ENCODE peak calls at places on chromosomes 12 and 14, in five cellular contexts. W, U, G, P and Y are unnamed samples.
A peak's percentile ranks its signal among the peaks of the same experiment; 100 is the strongest.

GRCh38 chr12:93727195-93727811 is 50.1 kb downstream of the CRADD start:
- DNase-seq in W (no peak), G (peak; percentile 33), P (no peak), U (no peak), Y (no peak)

GRCh38 chr14:100653409-100653808 is 66.2 kb upstream of the BEGAIN start:
- DNase-seq in P (no peak), U (no peak), G (no peak), W (no peak), Y (no peak)

GRCh38 chr12:69332815-69333358 is 15.3 kb upstream of the LYZ start:
- DNase-seq in G (peak; percentile 65), W (no peak), U (no peak), P (no peak), Y (no peak)

GRCh38 chr12:1532367-1532752 is 62.0 kb downstream of the FBXL14 start:
- DNase-seq in W (no peak), P (no peak), U (no peak), G (no peak), Y (no peak)

GRCh38 chr14:77248666-77249065 is 22.3 kb downstream of the NGB start:
- DNase-seq in W (no peak), U (no peak), P (no peak), G (no peak), Y (no peak)

GRCh38 chr14:78010688-78011087 is 159.5 kb upstream of the NRXN3 start:
- DNase-seq in U (no peak), W (no peak), P (peak; percentile 5), G (no peak), Y (peak; percentile 61)

GRCh38 chr12:112420740-112421139 is 2.0 kb downstream of the PTPN11 start:
- DNase-seq in G (no peak), P (no peak), W (no peak), U (no peak), Y (no peak)

GRCh38 chr12:50314629-50315312 is 31.5 kb upstream of the LIMA1 start:
- DNase-seq in U (no peak), G (no peak), P (no peak), W (peak; percentile 72), Y (peak; percentile 71)

GRCh38 chr12:97142737-97143450 is 235.8 kb downstream of the NEDD1 start:
- DNase-seq in W (no peak), U (no peak), P (no peak), G (no peak), Y (peak; percentile 7)

GRCh38 chr14:80364274-80364673 is 153.0 kb upstream of the DIO2 start:
- DNase-seq in G (no peak), W (peak; percentile 6), U (no peak), P (no peak), Y (peak; percentile 28)

GRCh38 chr12:28340261-28340660 is 150.0 kb downstream of the CCDC91 start:
- DNase-seq in W (no peak), U (no peak), P (no peak), G (no peak), Y (peak; percentile 26)

GRCh38 chr12:118714051-118714460 is 267.3 kb upstream of the SRRM4 start:
- DNase-seq in G (no peak), P (peak; percentile 24), U (no peak), W (no peak), Y (no peak)

GRCh38 chr12:131783915-131784541 is 44.2 kb upstream of the MMP17 start:
- DNase-seq in P (peak; percentile 55), U (peak; percentile 9), W (peak; percentile 75), G (no peak), Y (peak; percentile 90)

GRCh38 chr12:47397664-47398281 is 308.1 kb downstream of the RPAP3 start:
- DNase-seq in P (peak; percentile 50), G (no peak), W (peak; percentile 81), U (no peak), Y (peak; percentile 72)

GRCh38 chr12:123271182-123271491 is 519 bp downstream of the CDK2AP1 start:
- DNase-seq in P (peak; percentile 76), G (peak; percentile 78), W (peak; percentile 55), U (peak; percentile 89), Y (peak; percentile 45)

GRCh38 chr12:109549613-109550309 is 23.5 kb downstream of the MMAB start:
- DNase-seq in G (no peak), W (no peak), U (no peak), P (no peak), Y (no peak)

GRCh38 chr12:90939382-90939781 is 15.6 kb downstream of the CCER1 start:
- DNase-seq in U (no peak), P (no peak), W (peak; percentile 25), G (no peak), Y (no peak)

GRCh38 chr12:67630373-67631088 is 18.0 kb upstream of the DYRK2 start:
- DNase-seq in P (peak; percentile 24), G (peak; percentile 45), W (no peak), U (no peak), Y (peak; percentile 13)

GRCh38 chr14:101737414-101738367 is 23.8 kb upstream of the PPP2R5C start:
- DNase-seq in W (no peak), G (no peak), P (no peak), U (no peak), Y (no peak)

GRCh38 chr12:93221841-93222240 is 155.9 kb upstream of the NUDT4 start:
- DNase-seq in W (no peak), U (no peak), P (no peak), G (no peak), Y (no peak)

GRCh38 chr12:122190842-122191668 is 8.1 kb downstream of the LRRC43 start:
- DNase-seq in U (peak; percentile 84), W (peak; percentile 40), G (peak; percentile 83), P (peak; percentile 72), Y (peak; percentile 50)

DNA sequence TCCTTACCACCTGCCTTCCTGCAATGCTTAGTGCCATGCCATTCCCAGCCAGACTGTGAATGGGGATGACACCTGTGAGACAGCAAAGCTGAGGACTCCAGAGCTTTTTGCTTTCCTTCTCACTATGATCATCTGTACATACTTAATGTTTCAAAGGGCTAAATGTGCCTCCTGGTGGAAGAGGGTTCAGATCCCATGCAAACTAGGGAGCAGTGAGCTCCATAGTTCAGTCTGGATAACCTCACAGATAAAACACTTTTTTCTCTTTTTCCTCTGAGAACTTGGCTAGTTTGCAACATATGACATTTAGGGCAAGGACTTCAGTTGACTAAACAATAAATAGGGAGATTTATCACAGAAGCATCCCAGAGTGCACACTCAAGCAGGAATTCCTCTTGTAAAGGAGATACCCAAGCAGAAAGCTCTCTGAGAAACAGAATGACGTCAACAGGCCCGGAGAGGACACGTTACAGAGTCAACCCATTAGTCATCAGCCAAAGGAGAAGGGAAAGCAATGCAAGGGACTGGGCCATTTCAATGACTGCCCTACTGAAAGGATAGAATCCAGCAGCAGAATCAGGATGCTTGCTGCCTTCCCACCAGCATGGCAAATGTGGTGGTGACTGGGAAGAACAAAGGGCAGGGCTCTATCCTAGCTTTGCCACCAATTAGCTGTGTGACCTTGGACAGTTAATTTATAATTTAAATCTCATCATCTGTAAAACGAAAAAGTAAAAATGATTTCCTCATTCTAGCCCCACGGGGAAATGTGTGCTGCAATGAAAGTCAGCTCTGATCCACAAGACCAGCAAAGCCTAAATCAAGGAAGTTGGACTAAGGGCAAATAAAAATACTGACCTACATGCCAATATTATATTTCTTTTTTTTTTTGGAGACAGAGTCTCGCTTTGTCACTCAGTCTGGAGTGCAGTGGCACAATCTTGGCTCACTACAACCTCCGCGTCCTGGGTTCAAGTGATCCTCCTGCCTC is 80.9 kb upstream of the ACTN1 start:
- DNase-seq in G (no peak), P (peak; percentile 93), W (peak; percentile 91), U (no peak), Y (peak; percentile 96)
- TF ChIP-seq CTCF in G (no peak), P (no peak), W (peak; percentile 17), U (no peak), Y (peak; percentile 3)

DNA sequence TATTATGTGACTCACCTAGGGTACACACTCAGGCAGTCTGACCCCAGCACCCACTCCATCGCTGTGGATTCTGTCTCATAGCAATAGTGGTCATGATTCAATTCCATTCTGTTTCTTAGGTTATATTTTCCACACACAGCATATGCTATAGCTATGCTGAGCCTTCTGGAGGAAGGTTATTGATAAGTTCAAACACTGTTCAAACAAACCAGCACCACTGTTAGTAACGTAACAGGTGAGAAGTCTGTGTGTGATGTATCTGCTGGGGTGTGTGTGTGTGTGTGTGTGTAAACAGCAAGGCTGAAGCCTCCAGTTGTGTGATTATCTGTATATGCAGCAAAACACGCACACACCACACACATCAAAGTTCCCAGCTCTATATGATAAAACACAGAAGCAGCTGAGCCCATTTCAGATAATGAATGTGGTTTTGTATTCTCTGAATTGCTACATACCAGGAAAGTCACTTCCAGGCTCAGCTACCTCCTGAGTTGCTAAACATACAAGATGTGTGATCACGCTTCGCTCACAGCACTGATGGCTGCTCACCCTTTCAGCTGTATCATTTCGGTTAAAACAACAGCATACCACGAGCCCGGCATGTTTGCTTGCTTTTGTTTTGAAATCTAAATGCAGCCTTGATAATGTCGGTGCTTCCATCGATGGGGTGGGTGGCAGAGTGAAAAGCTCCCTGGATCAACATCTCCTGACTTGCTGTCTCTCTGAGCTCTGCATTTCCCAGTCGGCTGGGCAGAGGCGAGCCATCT is 6.8 kb upstream of the SYNE3 start:
- DNase-seq in G (no peak), P (no peak), W (peak; percentile 48), U (no peak), Y (no peak)
- H3K4me3 ChIP-seq in G (no peak overlapping the region), P (no peak overlapping the region), W (no peak overlapping the region), U (no peak overlapping the region), Y (peak overlapping the region; percentile 19)

GRCh38 chr14:90815817-90816662 is at the start of gene TTC7B:
- DNase-seq in P (peak; percentile 43), U (peak; percentile 84), G (peak; percentile 51), W (peak; percentile 25), Y (no peak)
- TF ChIP-seq CTCF in P (no peak), U (no peak), G (no peak), W (no peak), Y (peak; percentile 41)

DNA sequence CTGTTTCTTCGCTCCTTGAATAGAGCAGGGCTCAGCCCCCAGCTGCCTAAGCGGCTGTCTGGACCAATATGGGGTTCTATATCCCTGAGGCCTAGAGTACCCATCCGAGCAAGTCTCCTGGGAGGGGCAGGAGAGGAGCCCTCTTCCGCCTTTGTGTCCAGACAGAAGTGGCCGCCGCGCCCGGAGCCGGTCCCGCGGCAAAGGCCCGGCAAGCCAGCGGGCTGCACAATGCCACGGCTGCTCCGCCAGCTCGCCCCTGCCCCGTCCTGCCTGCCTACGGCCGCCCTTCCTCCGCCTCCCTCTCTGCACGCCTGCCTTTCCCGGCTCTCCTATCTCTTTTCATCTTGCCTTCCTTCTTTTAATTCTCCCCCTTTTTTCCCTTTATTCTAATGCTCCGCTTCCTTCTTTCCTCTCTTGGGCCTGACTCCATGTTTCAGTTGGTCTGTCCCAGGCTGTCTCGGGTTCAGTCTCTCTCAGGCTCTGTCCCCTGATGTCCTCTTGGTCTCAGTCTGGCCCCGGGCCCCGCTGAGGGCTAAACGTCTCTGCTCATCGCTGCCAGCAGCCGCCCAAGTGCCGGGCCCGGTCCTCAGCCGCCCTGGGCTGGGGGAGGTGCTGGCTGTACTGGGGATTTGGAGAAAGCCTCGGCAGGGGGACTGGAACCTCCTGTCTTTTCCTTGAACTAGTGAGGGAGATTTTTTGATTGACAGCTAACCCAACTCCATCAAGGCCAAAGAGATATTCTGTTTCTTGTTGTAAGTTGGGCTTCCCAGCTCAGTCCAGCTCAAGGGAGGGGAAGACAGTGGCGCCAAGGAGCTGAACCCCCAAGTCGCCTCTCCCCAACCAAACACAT is 2.4 kb upstream of the HOXC9 start:
- DNase-seq in W (peak; percentile 17), U (no peak), G (no peak), P (no peak), Y (no peak)
- H3K4me3 ChIP-seq in W (peak overlapping the region; percentile 98), U (no peak overlapping the region), G (no peak overlapping the region), P (no peak overlapping the region), Y (no peak overlapping the region)

DNA sequence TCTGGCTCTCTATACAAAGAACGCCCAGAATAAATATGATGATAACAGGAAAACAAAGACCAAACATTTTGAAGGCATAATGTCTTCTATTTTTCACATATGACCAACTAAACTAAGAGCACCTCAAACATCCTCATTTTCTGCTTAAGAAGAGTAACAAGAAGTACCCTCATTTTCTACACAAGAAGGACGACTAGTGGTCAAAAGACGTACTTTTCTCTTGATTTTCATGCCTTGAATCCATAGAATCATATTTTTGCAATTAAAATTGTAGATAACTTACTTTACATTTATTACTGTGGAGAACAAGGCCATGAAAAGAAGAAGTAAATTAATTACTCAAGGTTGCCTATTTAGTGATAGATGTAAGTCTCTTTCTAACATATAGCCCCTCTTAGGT is 358.6 kb downstream of the DUSP6 start:
- DNase-seq in W (peak; percentile 80), G (no peak), P (no peak), U (no peak), Y (peak; percentile 78)
- TF ChIP-seq CTCF in W (peak; percentile 75), G (no peak), P (peak; percentile 45), U (no peak), Y (peak; percentile 48)